ENCODE peak calls at places on chromosome 6, in six cellular contexts. P is retina, O is T1000, E is T47D, L is uterus, V is NCI-H510A treated with DMSO at 0.1 percent for 48 hours. M is an unnamed sample.

GRCh38 chr6:40817369-40817768 is 221.7 kb downstream of the UNC5CL start:
- DNase-seq in P (no peak), O (no peak), E (no peak), L (no peak), V (no peak), M (no peak)

GRCh38 chr6:158849899-158850806 is 31.0 kb upstream of the EZR start:
- DNase-seq in P (no peak), O (peak), E (peak), L (no peak), V (peak), M (peak)

GRCh38 chr6:89840538-89840937 is 10.9 kb downstream of the CASP8AP2 start:
- DNase-seq in P (no peak), O (no peak), E (no peak), L (no peak), V (no peak), M (no peak)

GRCh38 chr6:5950448-5950847 is 56.3 kb downstream of the NRN1 start:
- DNase-seq in P (no peak), O (no peak), E (no peak), L (no peak), V (no peak), M (no peak)

GRCh38 chr6:140253096-140253495 is 878.6 kb upstream of the CITED2 start:
- DNase-seq in P (no peak), O (no peak), E (no peak), L (no peak), V (no peak), M (no peak)

GRCh38 chr6:98657764-98658163 is 176.6 kb upstream of the POU3F2 start:
- DNase-seq in P (no peak), O (no peak), E (peak), L (no peak), V (no peak), M (peak)

GRCh38 chr6:51965222-51965801 is 122.1 kb downstream of the PKHD1 start:
- DNase-seq in P (no peak), O (no peak), E (no peak), L (no peak), V (no peak), M (no peak)

GRCh38 chr6:30206799-30207618 is 6.2 kb downstream of the TRIM26 start:
- DNase-seq in P (peak), O (no peak), E (peak), L (no peak), V (no peak), M (no peak)

GRCh38 chr6:12882761-12883290 is 166.3 kb downstream of the PHACTR1 start:
- DNase-seq in P (no peak), O (no peak), E (peak), L (no peak), V (no peak), M (no peak)

GRCh38 chr6:137829641-137830083 is 37.4 kb upstream of the TNFAIP3 start:
- DNase-seq in P (no peak), O (no peak), E (peak), L (no peak), V (no peak), M (no peak)

GRCh38 chr6:152309648-152310047 is 327.5 kb downstream of the SYNE1 start:
- DNase-seq in P (peak), O (no peak), E (no peak), L (no peak), V (peak), M (no peak)

GRCh38 chr6:797479-798077 is 104.6 kb upstream of the EXOC2 start:
- DNase-seq in P (peak), O (no peak), E (peak), L (no peak), V (peak), M (no peak)

GRCh38 chr6:37536462-37537225 is 37.0 kb upstream of the CCDC167 start:
- DNase-seq in P (peak), O (no peak), E (no peak), L (no peak), V (peak), M (no peak)

GRCh38 chr6:135617222-135617621 is 119.7 kb upstream of the AHI1 start:
- DNase-seq in P (no peak), O (no peak), E (no peak), L (no peak), V (no peak), M (no peak)

GRCh38 chr6:126581316-126581715 is 241.4 kb downstream of the CENPW start:
- DNase-seq in P (no peak), O (no peak), E (no peak), L (no peak), V (no peak), M (no peak)

GRCh38 chr6:20709451-20709850 is 175.2 kb downstream of the CDKAL1 start:
- DNase-seq in P (no peak), O (no peak), E (no peak), L (no peak), V (no peak), M (no peak)

GRCh38 chr6:101391772-101392560 is 1.5 kb upstream of the GRIK2 start:
- DNase-seq in P (peak), O (peak), E (no peak), L (no peak), V (peak), M (no peak)

GRCh38 chr6:132247381-132248159 is 153.7 kb downstream of the MOXD1 start:
- DNase-seq in P (no peak), O (no peak), E (no peak), L (no peak), V (no peak), M (no peak)

GRCh38 chr6:9140861-9141534 is 705.7 kb upstream of the SLC35B3 start:
- DNase-seq in P (no peak), O (no peak), E (peak), L (no peak), V (no peak), M (no peak)

GRCh38 chr6:12327391-12327790 is 37.2 kb downstream of the EDN1 start:
- DNase-seq in P (no peak), O (no peak), E (no peak), L (no peak), V (no peak), M (no peak)

GRCh38 chr6:28922004-28922840 is 1.6 kb downstream of the TRIM27 start:
- DNase-seq in P (no peak), O (no peak), E (peak), L (no peak), V (no peak), M (no peak)

GRCh38 chr6:30964075-30964474 is 19.4 kb upstream of the MUC21 start:
- DNase-seq in P (no peak), O (no peak), E (no peak), L (no peak), V (no peak), M (no peak)

GRCh38 chr6:13383280-13384163 is 55.2 kb upstream of the TBC1D7 start:
- DNase-seq in P (no peak), O (no peak), E (peak), L (no peak), V (peak), M (no peak)

GRCh38 chr6:16508959-16509358 is 252.3 kb downstream of the ATXN1 start:
- DNase-seq in P (no peak), O (no peak), E (no peak), L (no peak), V (no peak), M (no peak)